ENCODE peak calls at places on chromosomes 6 and 20, in seven cellular contexts. G is H1, T is HCT116, X is A673, Y is neural progenitor cell, H is astrocyte, Z is fibroblast of lung. L is an unnamed sample.

GRCh38 chr6:163356743-163357142 is 57.8 kb upstream of the QKI start:
- DNase-seq in G (no peak), T (no peak), X (no peak), Y (no peak), H (no peak), Z (no peak), L (no peak)

GRCh38 chr20:38209736-38210405 is 44.8 kb upstream of the TGM2 start:
- DNase-seq in G (no peak), T (no peak), X (no peak), Y (no peak), H (no peak), Z (no peak), L (no peak)

GRCh38 chr6:37259191-37259590 is 1.2 kb upstream of the TMEM217 start:
- DNase-seq in G (no peak), T (no peak), X (no peak), Y (no peak), H (no peak), Z (no peak), L (no peak)

GRCh38 chr6:100880149-100880900 is 804 bp downstream of the ASCC3 start:
- DNase-seq in G (no peak), T (no peak), X (peak; percentile 12), Y (no peak), H (peak; percentile 16), Z (peak; percentile 35), L (no peak)

GRCh38 chr20:8389381-8390368 is 257.6 kb downstream of the PLCB1 start:
- DNase-seq in G (no peak), T (peak; percentile 23), X (peak; percentile 75), Y (peak; percentile 63), H (peak; percentile 33), Z (peak; percentile 42), L (peak; percentile 45)

GRCh38 chr6:118128755-118129154 is 221.7 kb downstream of the SLC35F1 start:
- DNase-seq in G (no peak), T (no peak), X (no peak), Y (no peak), H (no peak), Z (no peak), L (no peak)

GRCh38 chr6:139449611-139450000 is 75.2 kb upstream of the CITED2 start:
- DNase-seq in G (no peak), T (no peak), X (no peak), Y (no peak), H (peak; percentile 31), Z (peak; percentile 45), L (no peak)

GRCh38 chr6:16420715-16421461 is 182.5 kb downstream of the GMPR start:
- DNase-seq in G (no peak), T (no peak), X (peak; percentile 54), Y (no peak), H (peak; percentile 47), Z (peak; percentile 57), L (peak; percentile 61)

GRCh38 chr6:1130692-1131091 is 181.2 kb upstream of the FOXQ1 start:
- DNase-seq in G (no peak), T (no peak), X (no peak), Y (no peak), H (no peak), Z (no peak), L (no peak)

GRCh38 chr6:142892254-142893021 is 52.5 kb downstream of the HIVEP2 start:
- DNase-seq in G (no peak), T (no peak), X (no peak), Y (no peak), H (no peak), Z (no peak), L (no peak)

GRCh38 chr6:115706324-115706723 is 354.4 kb downstream of the FRK start:
- DNase-seq in G (no peak), T (no peak), X (no peak), Y (no peak), H (no peak), Z (no peak), L (no peak)

GRCh38 chr6:168968228-168968627 is 285.4 kb downstream of the THBS2 start:
- DNase-seq in G (no peak), T (no peak), X (peak; percentile 81), Y (peak; percentile 7), H (peak; percentile 92), Z (peak; percentile 91), L (peak; percentile 73)

GRCh38 chr6:111541720-111542065 is 58.7 kb upstream of the REV3L start:
- DNase-seq in G (no peak), T (no peak), X (no peak), Y (no peak), H (no peak), Z (no peak), L (no peak)

GRCh38 chr20:49792006-49792405 is 20.6 kb upstream of the SLC9A8 start:
- DNase-seq in G (no peak), T (no peak), X (no peak), Y (no peak), H (no peak), Z (no peak), L (no peak)

GRCh38 chr20:35601021-35601973 is 14.3 kb upstream of the SPAG4 start:
- DNase-seq in G (peak; percentile 91), T (no peak), X (peak; percentile 85), Y (peak; percentile 92), H (peak; percentile 57), Z (peak; percentile 76), L (peak; percentile 74)

GRCh38 chr20:22353586-22353985 is 230.8 kb downstream of the FOXA2 start:
- DNase-seq in G (no peak), T (no peak), X (no peak), Y (no peak), H (no peak), Z (no peak), L (no peak)

GRCh38 chr20:54255157-54255556 is 47.3 kb downstream of the PFDN4 start:
- DNase-seq in G (no peak), T (no peak), X (no peak), Y (no peak), H (peak; percentile 63), Z (peak; percentile 73), L (no peak)

GRCh38 chr20:3690413-3690812 is 8.6 kb upstream of the ADAM33 start:
- DNase-seq in G (no peak), T (no peak), X (no peak), Y (no peak), H (no peak), Z (no peak), L (no peak)

GRCh38 chr20:3687655-3688054 is 5.8 kb upstream of the ADAM33 start:
- DNase-seq in G (no peak), T (peak; percentile 39), X (peak; percentile 45), Y (peak; percentile 48), H (peak; percentile 47), Z (peak; percentile 59), L (no peak)

GRCh38 chr20:3685341-3685740 is 3.5 kb upstream of the ADAM33 start:
- DNase-seq in G (no peak), T (no peak), X (no peak), Y (no peak), H (no peak), Z (no peak), L (no peak)

GRCh38 chr20:3689978-3690377 is 8.2 kb upstream of the ADAM33 start:
- DNase-seq in G (no peak), T (no peak), X (no peak), Y (no peak), H (no peak), Z (no peak), L (no peak)

GRCh38 chr20:3686867-3687321 is 5.1 kb upstream of the ADAM33 start:
- DNase-seq in G (no peak), T (no peak), X (peak; percentile 52), Y (no peak), H (peak; percentile 89), Z (peak; percentile 91), L (no peak)
- TF ChIP-seq CTCF in G (peak; percentile 14), T (no peak), X (peak; percentile 36), Y (no peak), H (peak; percentile 20), Z (peak; percentile 16), L (no peak)

GRCh38 chr6:167747645-167748044 is 79.1 kb upstream of the AFDN start:
- DNase-seq in G (no peak), T (no peak), X (no peak), Y (no peak), H (no peak), Z (no peak), L (no peak)

GRCh38 chr6:167747152-167747427 is 79.6 kb upstream of the AFDN start:
- DNase-seq in G (no peak), T (no peak), X (no peak), Y (no peak), H (no peak), Z (no peak), L (no peak)

GRCh38 chr6:167746377-167747151 is 80.1 kb upstream of the AFDN start:
- DNase-seq in G (no peak), T (no peak), X (peak; percentile 25), Y (no peak), H (no peak), Z (no peak), L (no peak)

GRCh38 chr6:167744681-167745659 is 81.7 kb upstream of the AFDN start:
- DNase-seq in G (no peak), T (no peak), X (no peak), Y (no peak), H (no peak), Z (no peak), L (no peak)

DNA sequence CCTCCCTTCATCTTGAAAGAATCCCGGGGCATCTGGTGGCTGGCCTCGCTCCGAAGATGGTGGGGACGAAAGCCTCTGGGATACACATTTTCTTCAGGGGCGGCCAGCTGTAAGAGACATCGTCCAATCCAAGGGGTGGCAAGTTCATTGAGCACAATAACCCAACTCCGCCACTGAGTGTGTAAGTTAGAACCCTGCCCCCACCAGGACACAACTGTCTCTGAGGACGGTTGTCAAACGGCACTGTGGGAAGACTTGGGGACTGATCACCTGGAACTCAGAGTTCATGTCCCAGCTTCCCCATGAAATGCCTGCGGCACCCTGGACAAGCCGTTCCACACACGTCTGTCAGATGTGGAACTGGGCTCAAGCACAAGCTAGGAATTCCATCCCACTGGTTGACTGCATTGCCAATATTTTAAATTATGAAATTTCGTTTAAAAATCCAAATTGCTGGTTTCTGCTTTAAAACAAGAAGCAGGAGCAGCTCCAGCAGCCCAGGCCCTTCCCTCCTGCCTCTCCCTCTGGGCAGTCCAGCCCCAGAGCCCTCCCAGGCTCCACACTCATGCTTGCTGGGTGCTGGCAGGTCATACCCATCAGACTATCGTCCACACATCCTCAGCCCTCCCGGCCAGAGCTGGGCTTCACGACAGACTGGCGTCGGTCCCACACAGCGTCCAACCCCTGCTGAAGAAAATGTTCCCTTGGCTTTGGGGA is 80.9 kb upstream of the AFDN start:
- DNase-seq in G (no peak), T (no peak), X (no peak), Y (no peak), H (no peak), Z (no peak), L (no peak)
- H3K4me1 ChIP-seq in G (no peaks in the 10 kb centered on the region), T (peaks cover 1% of the 10 kb centered on the region), X (no peaks in the 10 kb centered on the region), Y (peaks cover 10% of the 10 kb centered on the region), H (no peaks in the 10 kb centered on the region), Z (no peaks in the 10 kb centered on the region), L (no peaks in the 10 kb centered on the region)

GRCh38 chr6:41372526-41373366 is 37.3 kb downstream of the NCR2 start:
- DNase-seq in G (peak; percentile 76), T (no peak), X (no peak), Y (peak; percentile 76), H (no peak), Z (no peak), L (no peak)
- TF ChIP-seq EZH2 in G (no peak), T (no peak), X (no peak), Y (peak; percentile 61), H (peak; percentile 96), Z (peak; percentile 93), L (no peak)

DNA sequence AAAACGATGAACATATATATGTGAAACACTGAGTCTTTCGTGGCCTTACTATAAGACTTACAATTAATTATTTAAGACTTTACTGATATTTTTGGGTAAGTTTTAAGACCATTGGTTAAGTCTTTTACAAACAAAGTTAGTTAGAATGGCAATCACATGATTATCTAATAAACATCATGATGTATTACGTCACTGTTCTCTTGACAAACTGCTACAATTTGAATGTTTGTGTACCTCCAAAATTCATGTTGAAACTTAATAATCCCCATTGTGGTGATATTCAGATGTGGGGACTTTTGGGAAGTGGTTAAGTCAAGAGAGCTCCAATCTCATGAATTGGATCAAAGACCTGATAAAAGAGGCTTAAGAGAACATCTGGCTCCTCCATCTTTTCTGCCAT is 25.9 kb upstream of the B3GAT2 start:
- DNase-seq in G (no peak), T (no peak), X (no peak), Y (no peak), H (no peak), Z (no peak), L (no peak)
- TF ChIP-seq CTCF in G (no peak), T (no peak), X (no peak), Y (no peak), H (no peak), Z (no peak), L (no peak)